ENCODE peak calls at places on chromosomes 13 and 19, in ten cellular contexts. U is stimulated activated CD4-positive, alpha-beta T cell treated with anti-CD3 and anti-CD28 coated beads, Interleukin-15, amount 100 ng/mL, for 24 hours; O is CD8-positive, alpha-beta T cell; B is glutamatergic neuron; L is left ventricle myocardium inferior; W is iris pigment epithelial cell; Z is NCI-H2029 treated with DMSO at 0.1 percent for 48 hours; H is amniotic epithelial cell; F is NCI-H1105; P is T-cell. J is an unnamed sample.

GRCh38 chr13:112724788-112725345 is 35.0 kb downstream of the ATP11A start:
- DNase-seq in U (no peak), O (no peak), B (no peak), L (no peak), W (no peak), Z (no peak), H (no peak), F (no peak), P (no peak), J (no peak)

GRCh38 chr13:30790592-30790991 is 55.2 kb downstream of the ALOX5AP start:
- DNase-seq in U (no peak), O (no peak), B (no peak), L (no peak), W (no peak), Z (no peak), H (no peak), F (no peak), P (no peak), J (no peak)

GRCh38 chr13:102003848-102004570 is 397.8 kb downstream of the FGF14 start:
- DNase-seq in U (no peak), O (no peak), B (no peak), L (no peak), W (peak; percentile 71), Z (no peak), H (peak; percentile 37), F (no peak), P (no peak), J (no peak)

GRCh38 chr13:109631069-109631468 is 155.3 kb downstream of the IRS2 start:
- DNase-seq in U (no peak), O (no peak), B (no peak), L (no peak), W (no peak), Z (no peak), H (no peak), F (no peak), P (no peak), J (no peak)

GRCh38 chr19:12244370-12244769 is 50.3 kb downstream of the ZNF44 start:
- DNase-seq in U (no peak), O (no peak), B (no peak), L (no peak), W (no peak), Z (no peak), H (no peak), F (no peak), P (no peak), J (no peak)

GRCh38 chr13:29934531-29935308 is 84.3 kb upstream of the UBL3 start:
- DNase-seq in U (peak; percentile 52), O (no peak), B (no peak), L (no peak), W (no peak), Z (no peak), H (no peak), F (no peak), P (no peak), J (no peak)

GRCh38 chr19:1455336-1456120 is 5.6 kb downstream of the APC2 start:
- DNase-seq in U (peak; percentile 72), O (no peak), B (peak; percentile 83), L (no peak), W (no peak), Z (peak; percentile 90), H (peak; percentile 45), F (no peak), P (peak; percentile 32), J (no peak)

GRCh38 chr13:114104626-114105350 is 27.6 kb downstream of the RASA3 start:
- DNase-seq in U (no peak), O (no peak), B (no peak), L (no peak), W (no peak), Z (no peak), H (no peak), F (no peak), P (no peak), J (no peak)

GRCh38 chr19:8575467-8575997 is 1.7 kb downstream of the MYO1F start:
- DNase-seq in U (peak; percentile 54), O (no peak), B (no peak), L (no peak), W (peak; percentile 56), Z (no peak), H (peak; percentile 41), F (no peak), P (peak; percentile 36), J (no peak)

GRCh38 chr19:37594982-37595382 is 306 bp downstream of the ZNF540 start:
- DNase-seq in U (peak; percentile 70), O (peak; percentile 48), B (peak; percentile 43), L (peak; percentile 66), W (peak; percentile 74), Z (no peak), H (peak; percentile 63), F (peak; percentile 44), P (peak; percentile 65), J (peak; percentile 24)

GRCh38 chr13:44413095-44413494 is 39.5 kb downstream of the SERP2 start:
- DNase-seq in U (no peak), O (no peak), B (no peak), L (no peak), W (peak; percentile 47), Z (no peak), H (no peak), F (no peak), P (no peak), J (no peak)

GRCh38 chr13:50801087-50801931 is 42.2 kb downstream of the DLEU7 start:
- DNase-seq in U (peak; percentile 69), O (peak; percentile 50), B (peak; percentile 58), L (no peak), W (peak; percentile 79), Z (no peak), H (peak; percentile 66), F (peak; percentile 22), P (peak; percentile 37), J (peak; percentile 45)

GRCh38 chr13:81171065-81171647 is 830.2 kb upstream of the SPRY2 start:
- DNase-seq in U (no peak), O (no peak), B (no peak), L (no peak), W (peak; percentile 4), Z (no peak), H (peak; percentile 3), F (no peak), P (no peak), J (no peak)

GRCh38 chr13:112842343-112842856 is 126.6 kb upstream of the MCF2L start:
- DNase-seq in U (no peak), O (no peak), B (peak; percentile 46), L (peak; percentile 58), W (peak; percentile 6), Z (no peak), H (peak; percentile 79), F (no peak), P (no peak), J (no peak)

GRCh38 chr19:12769689-12770088 is 5.7 kb downstream of the HOOK2 start:
- DNase-seq in U (peak; percentile 78), O (no peak), B (peak; percentile 69), L (no peak), W (no peak), Z (no peak), H (peak; percentile 63), F (no peak), P (peak; percentile 31), J (no peak)

GRCh38 chr13:33937373-33938087 is 119.6 kb downstream of the RFC3 start:
- DNase-seq in U (no peak), O (no peak), B (no peak), L (no peak), W (no peak), Z (no peak), H (no peak), F (no peak), P (no peak), J (no peak)

GRCh38 chr13:30818323-30818960 is 83.1 kb downstream of the ALOX5AP start:
- DNase-seq in U (no peak), O (no peak), B (no peak), L (no peak), W (peak; percentile 72), Z (no peak), H (peak; percentile 100), F (no peak), P (no peak), J (no peak)

GRCh38 chr19:47755762-47756626 is 10.6 kb downstream of the NOP53 start:
- DNase-seq in U (no peak), O (no peak), B (no peak), L (no peak), W (no peak), Z (no peak), H (no peak), F (no peak), P (no peak), J (no peak)

GRCh38 chr19:18666304-18666703 is 17.2 kb upstream of the CRTC1 start:
- DNase-seq in U (no peak), O (no peak), B (no peak), L (no peak), W (no peak), Z (no peak), H (no peak), F (no peak), P (no peak), J (no peak)

GRCh38 chr19:1170938-1171754 is 2.9 kb downstream of the SBNO2 start:
- DNase-seq in U (no peak), O (no peak), B (no peak), L (no peak), W (no peak), Z (no peak), H (peak; percentile 19), F (no peak), P (no peak), J (no peak)

J was measured in KG1.